ENCODE peak calls at places on chromosomes 5 and 9, in ten cellular contexts. F is body of pancreas, G is heart left ventricle, J is stomach, X is spleen, A is ovary, P is endothelial cell of umbilical vein, D is esophagus squamous epithelium, Q is vagina, K is sigmoid colon. T is an unnamed sample.

GRCh38 chr5:165286692-165287091 is 1781.3 kb downstream of the MAT2B start:
- DNase-seq in Q (no peak), D (no peak), K (no peak), G (no peak), J (no peak), P (no peak), F (no peak), A (no peak), X (peak; percentile 52), T (no peak)

GRCh38 chr5:139446956-139447779 is 7.8 kb upstream of the DNAJC18 start:
- DNase-seq in P (peak; percentile 15), F (no peak), J (no peak), Q (no peak), G (no peak), A (no peak), X (no peak), D (no peak), K (no peak), T (no peak)

GRCh38 chr9:32292611-32293010 is 91.8 kb upstream of the ACO1 start:
- DNase-seq in G (no peak), X (no peak), Q (no peak), J (no peak), D (no peak), P (no peak), A (no peak), K (no peak), F (no peak), T (no peak)

GRCh38 chr9:113899205-113899604 is 23.1 kb downstream of the ZNF618 start:
- DNase-seq in G (no peak), P (no peak), F (no peak), A (no peak), D (no peak), K (peak; percentile 26), X (no peak), Q (peak; percentile 44), J (no peak), T (no peak)

GRCh38 chr9:135851748-135852147 is 55.6 kb downstream of the CAMSAP1 start:
- DNase-seq in D (no peak), P (no peak), X (no peak), A (no peak), F (no peak), J (no peak), K (no peak), G (no peak), Q (no peak), T (no peak)

GRCh38 chr9:132588501-132589147 is 6.2 kb downstream of the BARHL1 start:
- DNase-seq in P (no peak), G (no peak), K (no peak), J (no peak), A (no peak), Q (no peak), D (no peak), F (no peak), X (no peak), T (no peak)

GRCh38 chr5:62199792-62200716 is 106.0 kb upstream of the KIF2A start:
- DNase-seq in P (no peak), D (no peak), J (no peak), Q (no peak), A (no peak), F (no peak), X (no peak), K (no peak), G (no peak), T (no peak)

GRCh38 chr9:38390851-38391250 is 1.7 kb upstream of the ALDH1B1 start:
- DNase-seq in Q (no peak), G (no peak), J (no peak), D (no peak), A (no peak), X (peak; percentile 47), P (no peak), K (peak; percentile 42), F (no peak), T (no peak)

GRCh38 chr5:170442381-170442780 is 53.2 kb upstream of the KCNMB1 start:
- DNase-seq in Q (no peak), K (no peak), F (no peak), J (no peak), P (no peak), X (no peak), G (no peak), A (no peak), D (no peak), T (no peak)

GRCh38 chr5:91288517-91288916 is 94.6 kb downstream of the ARRDC3 start:
- DNase-seq in A (no peak), J (no peak), G (no peak), P (no peak), Q (no peak), K (peak; percentile 80), D (no peak), F (no peak), X (no peak), T (no peak)

GRCh38 chr9:98539954-98540353 is 168.8 kb downstream of the GABBR2 start:
- DNase-seq in D (no peak), F (no peak), X (no peak), A (no peak), P (no peak), G (no peak), Q (no peak), K (no peak), J (no peak), T (no peak)

GRCh38 chr5:168286386-168286785 is 5.1 kb upstream of the WWC1 start:
- DNase-seq in J (no peak), D (no peak), Q (no peak), P (no peak), G (no peak), A (no peak), X (no peak), K (no peak), F (no peak), T (no peak)

DNA sequence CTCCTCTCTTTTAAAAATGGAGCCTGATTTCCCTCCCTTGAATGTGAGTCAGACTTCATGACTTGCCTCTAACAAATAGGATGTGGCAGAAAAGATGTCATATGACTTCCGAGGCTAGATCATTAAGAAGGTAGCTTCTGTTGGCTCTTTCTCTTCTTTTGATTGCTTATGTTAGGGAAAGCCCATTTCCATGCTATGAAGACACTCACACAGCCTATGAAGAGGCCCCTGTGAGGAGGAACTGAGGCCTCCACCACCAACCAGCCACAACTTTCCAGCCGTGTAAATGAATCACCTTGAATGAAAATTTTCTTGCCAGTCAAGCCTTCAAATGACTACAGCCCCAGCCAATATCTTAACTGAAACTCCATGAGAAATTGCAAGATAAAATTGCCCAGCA is 413.4 kb downstream of the TMEM38B start:
- DNase-seq in K (no peak), J (no peak), D (no peak), A (no peak), X (no peak), F (no peak), P (no peak), G (no peak), Q (no peak), T (no peak)
- H3K4me1 ChIP-seq in K (no peaks in the 10 kb centered on the region), J (no peaks in the 10 kb centered on the region), D (no peaks in the 10 kb centered on the region), A (no peaks in the 10 kb centered on the region), X (no peaks in the 10 kb centered on the region), F (no peaks in the 10 kb centered on the region), P (no peaks in the 10 kb centered on the region), G (no peaks in the 10 kb centered on the region), Q (no peaks in the 10 kb centered on the region), T (no peaks in the 10 kb centered on the region)

GRCh38 chr5:99004960-99005359 is 76.2 kb upstream of the CHD1 start:
- DNase-seq in D (no peak), G (no peak), F (no peak), Q (no peak), P (no peak), A (no peak), X (no peak), K (no peak), J (no peak), T (no peak)

GRCh38 chr5:98999631-99000030 is 70.8 kb upstream of the CHD1 start:
- DNase-seq in J (no peak), X (no peak), Q (no peak), K (no peak), P (no peak), D (no peak), F (no peak), A (no peak), G (no peak), T (no peak)

GRCh38 chr5:98997000-98997399 is 68.2 kb upstream of the CHD1 start:
- DNase-seq in J (no peak), F (no peak), A (no peak), Q (no peak), D (no peak), X (no peak), P (no peak), K (no peak), G (no peak), T (no peak)

GRCh38 chr5:99000878-99001277 is 72.1 kb upstream of the CHD1 start:
- DNase-seq in F (no peak), X (no peak), K (no peak), A (no peak), J (no peak), G (no peak), P (peak; percentile 47), Q (no peak), D (no peak), T (no peak)

DNA sequence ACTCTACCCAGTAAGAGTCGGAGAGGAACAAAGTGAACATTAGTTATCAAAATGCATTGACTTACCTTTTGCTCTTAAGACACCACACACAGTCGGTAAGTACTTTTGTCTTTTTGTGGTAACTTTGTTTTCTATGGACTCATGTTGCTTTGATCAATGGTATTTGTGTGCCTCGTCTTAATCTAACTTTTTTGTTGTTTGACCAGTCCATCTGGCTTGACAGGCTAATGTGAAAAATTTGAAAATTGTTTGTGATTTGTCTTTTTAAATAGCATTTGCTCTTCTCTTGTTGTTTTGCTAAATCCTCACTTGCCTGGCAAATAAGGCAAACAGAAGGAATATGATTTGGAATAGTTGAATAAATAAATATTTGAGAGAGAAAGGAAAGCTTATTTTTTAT is 71.4 kb upstream of the CHD1 start:
- DNase-seq in Q (no peak), F (no peak), G (no peak), D (no peak), A (no peak), P (no peak), X (no peak), J (no peak), K (no peak), T (no peak)
- TF ChIP-seq POLR2A in Q (no peak), F (no peak), G (no peak), D (no peak), A (no peak), P (no peak), X (no peak), J (no peak), K (no peak), T (no peak)

DNA sequence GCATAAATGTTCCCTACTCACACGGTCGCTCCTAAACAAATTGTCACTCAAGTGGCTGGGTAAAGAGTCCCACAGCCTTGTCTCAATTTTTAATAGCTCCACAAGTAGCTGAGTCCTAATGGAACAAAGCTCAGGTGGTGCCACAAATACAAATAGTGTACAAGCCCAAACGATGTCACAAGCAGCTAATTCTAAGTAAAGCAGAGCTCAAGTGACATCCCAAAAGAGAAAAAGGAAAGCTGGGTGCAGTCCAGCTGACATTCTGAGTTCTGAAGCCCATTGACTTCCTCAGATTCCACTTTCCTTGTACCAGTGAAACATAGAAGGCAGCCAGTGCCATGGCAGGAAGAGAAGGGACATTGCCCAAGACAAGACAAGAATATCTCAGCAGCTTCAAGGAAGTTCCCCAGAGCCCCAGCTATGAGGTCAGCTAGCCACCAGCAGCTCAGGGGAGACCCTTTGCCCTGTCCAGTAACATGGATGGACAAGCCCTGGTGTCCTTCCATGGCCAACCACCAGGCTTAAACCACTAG is 231.2 kb upstream of the SGCD start:
- DNase-seq in F (no peak), K (no peak), P (no peak), J (no peak), D (no peak), A (no peak), G (no peak), X (no peak), Q (no peak), T (no peak)
- H3K4me3 ChIP-seq in F (no peak overlapping the region), K (no peak overlapping the region), P (no peak overlapping the region), J (no peak overlapping the region), D (no peak overlapping the region), A (no peak overlapping the region), G (no peak overlapping the region), X (no peak overlapping the region), Q (no peak overlapping the region), T (no peak overlapping the region)

GRCh38 chr5:119365847-119366536 is 10.2 kb downstream of the TNFAIP8 start:
- DNase-seq in K (no peak), F (no peak), P (no peak), D (no peak), G (no peak), Q (no peak), J (no peak), X (no peak), A (no peak), T (no peak)
- H3K4me1 ChIP-seq in K (peaks cover 31% of the 10 kb centered on the region), F (no peaks in the 10 kb centered on the region), P (peaks cover 7% of the 10 kb centered on the region), D (peaks cover 34% of the 10 kb centered on the region), G (peaks cover 34% of the 10 kb centered on the region), Q (peaks cover 71% of the 10 kb centered on the region), J (peaks cover 83% of the 10 kb centered on the region), X (peaks cover 99% of the 10 kb centered on the region), A (no peaks in the 10 kb centered on the region), T (peaks cover 5% of the 10 kb centered on the region)